ENCODE peak calls at places on chromosome 9, in ten cellular contexts. S, I, Q, N, K, G, E, V, X and H are unnamed samples.

GRCh38 chr9:96874201-96874785 is 20.0 kb upstream of the ZNF782 start:
- DNase-seq in S (no peak), I (no peak), Q (no peak), N (no peak), K (no peak), G (no peak), E (no peak), V (no peak), X (no peak), H (no peak)

GRCh38 chr9:5587024-5587423 is 41.9 kb upstream of the RIC1 start:
- DNase-seq in S (no peak), I (peak; percentile 24), Q (no peak), N (peak; percentile 84), K (no peak), G (peak; percentile 45), E (no peak), V (peak; percentile 91), X (no peak), H (no peak)

GRCh38 chr9:133690111-133690561 is 48.0 kb downstream of the SARDH start:
- DNase-seq in S (peak; percentile 38), I (no peak), Q (no peak), N (peak; percentile 11), K (no peak), G (no peak), E (no peak), V (peak; percentile 34), X (no peak), H (no peak)

GRCh38 chr9:5953743-5954707 is 61.4 kb downstream of the RANBP6 start:
- DNase-seq in S (no peak), I (no peak), Q (no peak), N (no peak), K (no peak), G (no peak), E (no peak), V (peak; percentile 3), X (no peak), H (no peak)

GRCh38 chr9:132164604-132165362 is 2.9 kb downstream of the NTNG2 start:
- DNase-seq in S (no peak), I (no peak), Q (no peak), N (peak; percentile 23), K (peak; percentile 81), G (no peak), E (peak; percentile 54), V (peak; percentile 14), X (no peak), H (no peak)

GRCh38 chr9:98491231-98491651 is 217.5 kb downstream of the GABBR2 start:
- DNase-seq in S (no peak), I (no peak), Q (no peak), N (no peak), K (no peak), G (no peak), E (no peak), V (peak; percentile 65), X (no peak), H (no peak)

GRCh38 chr9:116942593-116943061 is 255.5 kb downstream of the TRIM32 start:
- DNase-seq in S (no peak), I (no peak), Q (no peak), N (no peak), K (no peak), G (no peak), E (no peak), V (no peak), X (no peak), H (no peak)

GRCh38 chr9:11328326-11328725 is 715.5 kb upstream of the PTPRD start:
- DNase-seq in S (no peak), I (no peak), Q (peak; percentile 26), N (no peak), K (no peak), G (no peak), E (no peak), V (no peak), X (no peak), H (no peak)

GRCh38 chr9:136075881-136076678 is 19.0 kb downstream of the NACC2 start:
- DNase-seq in S (no peak), I (no peak), Q (no peak), N (no peak), K (no peak), G (no peak), E (no peak), V (no peak), X (no peak), H (no peak)

GRCh38 chr9:36450110-36450732 is 50.2 kb upstream of the RNF38 start:
- DNase-seq in S (peak; percentile 2), I (no peak), Q (peak; percentile 57), N (peak; percentile 48), K (no peak), G (no peak), E (no peak), V (peak; percentile 42), X (peak; percentile 25), H (peak; percentile 35)

GRCh38 chr9:106738109-106738508 is 124.9 kb upstream of the ZNF462 start:
- DNase-seq in S (no peak), I (no peak), Q (no peak), N (no peak), K (no peak), G (no peak), E (no peak), V (no peak), X (no peak), H (no peak)

GRCh38 chr9:136578620-136578914 is 32.7 kb upstream of the NOTCH1 start:
- DNase-seq in S (no peak), I (no peak), Q (no peak), N (no peak), K (no peak), G (no peak), E (no peak), V (no peak), X (no peak), H (no peak)